ENCODE peak calls at places on chromosomes 4 and X, in four cellular contexts. S is H1, R is HepG2, B is GM12878. J is an unnamed sample.

GRCh38 chrX:19747672-19748610 is 139.5 kb downstream of the SH3KBP1 start:
- DNase-seq in S (no peak), R (no peak), B (no peak), J (no peak)

GRCh38 chrX:86946569-86946968 is 571.0 kb upstream of the KLHL4 start:
- DNase-seq in S (no peak), R (peak; percentile 30), B (peak; percentile 1), J (peak; percentile 4)

GRCh38 chr4:106083065-106083464 is 187.8 kb downstream of the NPNT start:
- DNase-seq in S (no peak), R (no peak), B (no peak), J (no peak)

GRCh38 chrX:56817179-56817578 is 88.1 kb downstream of the NBDY start:
- DNase-seq in S (no peak), R (no peak), B (no peak), J (no peak)

GRCh38 chr4:7135389-7135746 is 57.0 kb upstream of the SORCS2 start:
- DNase-seq in S (no peak), R (no peak), B (no peak), J (no peak)

GRCh38 chr4:144202091-144202490 is 61.6 kb upstream of the GYPA start:
- DNase-seq in S (no peak), R (no peak), B (no peak), J (no peak)

GRCh38 chr4:139916041-139916440 is 237.9 kb downstream of the MAML3 start:
- DNase-seq in S (no peak), R (no peak), B (no peak), J (no peak)

GRCh38 chrX:131792356-131792749 is 230.7 kb upstream of the STK26 start:
- DNase-seq in S (no peak), R (no peak), B (peak; percentile 98), J (peak; percentile 63)

GRCh38 chr4:23717528-23718248 is 172.2 kb downstream of the PPARGC1A start:
- DNase-seq in S (no peak), R (peak; percentile 17), B (no peak), J (peak; percentile 65)

GRCh38 chr4:157220026-157220881 is at the start of gene GRIA2:
- DNase-seq in S (peak; percentile 86), R (peak; percentile 1), B (no peak), J (peak; percentile 89)

GRCh38 chr4:156946508-156947197 is 24.9 kb downstream of the PDGFC start:
- DNase-seq in S (no peak), R (no peak), B (no peak), J (no peak)

GRCh38 chr4:101183658-101184373 is 163.5 kb downstream of the PPP3CA start:
- DNase-seq in S (no peak), R (no peak), B (no peak), J (no peak)

GRCh38 chr4:59704621-59705020 is 1495.5 kb upstream of the ADGRL3 start:
- DNase-seq in S (no peak), R (no peak), B (no peak), J (no peak)

GRCh38 chr4:53676402-53676871 is 85.2 kb upstream of the LNX1 start:
- DNase-seq in S (no peak), R (no peak), B (no peak), J (no peak)

GRCh38 chr4:163610642-163611041 is 116.2 kb downstream of the TMA16 start:
- DNase-seq in S (no peak), R (no peak), B (no peak), J (no peak)

GRCh38 chrX:21528076-21528475 is 130.1 kb downstream of the KLHL34 start:
- DNase-seq in S (no peak), R (no peak), B (no peak), J (no peak)

GRCh38 chr4:156732634-156733033 is 239.0 kb downstream of the PDGFC start:
- DNase-seq in S (no peak), R (no peak), B (no peak), J (no peak)

GRCh38 chrX:110383414-110383813 is 24.8 kb downstream of the RTL9 start:
- DNase-seq in S (no peak), R (no peak), B (no peak), J (no peak)

GRCh38 chr4:38529189-38530115 is 134.5 kb upstream of the KLF3 start:
- DNase-seq in S (no peak), R (no peak), B (peak; percentile 35), J (no peak)

GRCh38 chr4:33395731-33396485 is 2675.7 kb downstream of the PCDH7 start:
- DNase-seq in S (no peak), R (no peak), B (no peak), J (no peak)

GRCh38 chr4:146482788-146483187 is 39.0 kb downstream of the SLC10A7 start:
- DNase-seq in S (no peak), R (no peak), B (no peak), J (no peak)

GRCh38 chrX:37912286-37912685 is 64.9 kb upstream of the DYNLT3 start:
- DNase-seq in S (no peak), R (no peak), B (no peak), J (no peak)

GRCh38 chrX:11180571-11180970 is 69.4 kb downstream of the HCCS start:
- DNase-seq in S (no peak), R (no peak), B (no peak), J (no peak)

GRCh38 chr4:186644316-186644638 is 79.4 kb downstream of the FAT1 start:
- DNase-seq in S (no peak), R (no peak), B (no peak), J (no peak)

GRCh38 chr4:145481164-145481941 is at the start of gene SMAD1:
- DNase-seq in S (peak; percentile 77), R (peak; percentile 53), B (no peak), J (peak; percentile 88)

GRCh38 chr4:138110815-138111214 is 131.3 kb downstream of the SLC7A11 start:
- DNase-seq in S (no peak), R (no peak), B (no peak), J (no peak)

GRCh38 chr4:9943761-9944160 is 77.5 kb downstream of the SLC2A9 start:
- DNase-seq in S (peak; percentile 26), R (no peak), B (no peak), J (no peak)

GRCh38 chr4:5942947-5943346 is 50.1 kb upstream of the CRMP1 start:
- DNase-seq in S (no peak), R (no peak), B (no peak), J (no peak)

GRCh38 chr4:5940470-5941203 is 47.8 kb upstream of the CRMP1 start:
- DNase-seq in S (no peak), R (peak; percentile 24), B (no peak), J (no peak)

GRCh38 chr4:5945171-5945570 is 52.3 kb upstream of the CRMP1 start:
- DNase-seq in S (no peak), R (no peak), B (no peak), J (no peak)

GRCh38 chr4:5943561-5943960 is 50.7 kb upstream of the CRMP1 start:
- DNase-seq in S (no peak), R (no peak), B (no peak), J (no peak)

DNA sequence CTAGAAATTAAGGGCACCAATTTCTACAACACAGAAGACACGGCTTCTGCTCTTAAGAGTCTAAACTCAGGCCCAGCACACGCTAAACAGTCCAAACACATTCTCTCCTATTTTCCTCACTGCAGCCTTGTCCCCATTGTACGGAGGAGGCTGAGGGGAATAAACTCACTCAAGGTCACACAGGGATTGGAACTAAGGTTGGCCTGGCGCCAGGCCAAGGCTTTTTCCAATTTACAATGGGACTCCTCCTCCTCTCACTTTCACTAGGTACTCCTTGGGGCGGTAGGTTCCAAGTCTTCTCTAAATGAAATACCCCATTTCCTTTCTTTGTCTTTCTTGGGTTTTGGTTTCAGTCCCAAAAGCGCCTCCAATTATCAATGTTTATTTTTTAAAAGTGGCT is 48.7 kb upstream of the CRMP1 start:
- DNase-seq in S (no peak), R (no peak), B (no peak), J (no peak)
- TF ChIP-seq TCF12 in S (no peak), R (no peak), B (no peak), J (no peak)

GRCh38 chrX:41716767-41717473 is 7.1 kb upstream of the GPR82 start:
- DNase-seq in S (no peak), R (no peak), B (no peak), J (no peak)

GRCh38 chrX:41711021-41711667 is 12.8 kb upstream of the GPR82 start:
- DNase-seq in S (no peak), R (no peak), B (no peak), J (no peak)

GRCh38 chrX:41718481-41719245 is 5.3 kb upstream of the GPR82 start:
- DNase-seq in S (peak; percentile 48), R (peak; percentile 1), B (no peak), J (no peak)

GRCh38 chrX:41720125-41720780 is 3.7 kb upstream of the GPR82 start:
- DNase-seq in S (no peak), R (no peak), B (peak; percentile 51), J (no peak)

DNA sequence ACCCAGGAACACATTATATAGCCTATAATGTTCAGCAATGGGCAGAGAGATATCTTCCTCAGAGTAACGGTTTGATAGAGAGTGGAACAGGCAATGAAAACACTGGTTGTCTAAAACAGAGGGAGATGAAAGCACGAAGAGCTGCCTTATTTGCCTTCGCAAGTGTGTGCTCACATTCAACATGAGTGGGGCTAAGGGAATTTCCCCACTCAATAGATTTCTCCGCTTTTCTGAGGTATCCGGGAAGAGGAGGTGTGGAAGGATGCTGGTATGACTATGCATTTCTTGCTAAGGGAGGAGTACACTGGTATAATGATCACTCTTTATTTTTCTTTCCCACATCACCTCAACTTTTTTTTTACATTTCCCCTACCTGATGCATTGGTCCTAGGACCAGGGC is 7.8 kb upstream of the GPR82 start:
- DNase-seq in S (no peak), R (no peak), B (no peak), J (no peak)
- TF ChIP-seq TCF12 in S (no peak), R (no peak), B (no peak), J (no peak)

DNA sequence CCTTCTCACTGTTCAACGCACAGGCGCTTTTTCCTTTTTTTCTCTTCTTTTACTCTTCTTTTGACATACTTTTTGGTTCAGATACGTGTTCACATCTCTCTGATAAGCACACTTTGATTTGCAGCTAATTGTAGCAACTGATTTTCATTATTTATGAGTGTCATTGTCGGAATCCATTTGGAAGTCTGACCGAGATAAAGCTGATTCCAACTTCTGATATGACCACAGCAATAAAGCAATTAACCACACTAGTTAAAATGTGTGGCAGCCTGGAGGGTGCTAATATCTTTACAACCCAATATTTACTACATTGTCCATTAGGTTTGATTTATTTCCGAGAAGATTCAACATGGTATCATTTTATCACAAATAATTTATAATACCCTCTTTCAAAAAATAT is 101.8 kb downstream of the TENM3 start:
- DNase-seq in S (no peak), R (no peak), B (no peak), J (no peak)
- TF ChIP-seq TCF12 in S (no peak), R (no peak), B (no peak), J (no peak)

DNA sequence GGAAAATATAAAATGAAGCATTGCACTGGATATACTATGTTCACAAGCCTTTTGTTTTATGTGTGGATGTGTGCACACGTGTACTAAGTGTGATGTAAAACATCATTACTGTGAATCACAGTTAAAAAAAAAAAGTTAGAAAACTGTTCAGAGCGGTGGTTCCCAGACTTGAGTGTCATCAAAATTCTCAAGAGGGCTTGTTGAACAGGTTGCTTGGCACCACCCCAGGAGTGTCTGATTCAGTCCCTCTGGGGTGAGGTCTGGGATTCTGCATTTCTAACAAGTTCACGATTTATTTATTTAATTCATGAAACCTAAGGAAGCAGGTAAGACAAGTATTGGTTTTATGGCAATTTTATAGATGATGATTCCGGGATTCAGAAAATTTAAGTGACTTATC is 1.8 kb downstream of the CENPU start:
- DNase-seq in S (no peak), R (no peak), B (no peak), J (no peak)
- TF ChIP-seq TCF12 in S (no peak), R (no peak), B (no peak), J (no peak)

GRCh38 chr4:20046931-20047677 is 204.6 kb upstream of the SLIT2 start:
- DNase-seq in S (no peak), R (no peak), B (no peak), J (no peak)
- TF ChIP-seq TCF12 in S (no peak), R (no peak), B (no peak), J (no peak)

GRCh38 chrX:114028907-114029662 is 554.8 kb upstream of the HTR2C start:
- DNase-seq in S (no peak), R (no peak), B (no peak), J (no peak)
- TF ChIP-seq TCF12 in S (no peak), R (no peak), B (no peak), J (no peak)